ENCODE peak calls at places on chromosomes 2 and 18, in seven cellular contexts. R is left kidney, U is NCI-H2107, J is cerebellar nuclear complex, K is iris pigment epithelial cell, O is choroid plexus epithelial cell, L is thyroid gland. C is an unnamed sample.

GRCh38 chr2:101307503-101307902 is 998 bp downstream of the RNF149 start:
- DNase-seq in U (no peak), L (no peak), K (peak; percentile 26), O (peak; percentile 15), J (no peak), R (no peak), C (no peak)

GRCh38 chr2:33069894-33070651 is 123.3 kb downstream of the LTBP1 start:
- DNase-seq in O (peak; percentile 99), U (no peak), R (no peak), J (no peak), K (peak; percentile 100), L (no peak), C (no peak)

GRCh38 chr2:38474833-38475566 is 97.9 kb upstream of the ATL2 start:
- DNase-seq in J (no peak), U (no peak), O (no peak), L (no peak), R (no peak), K (no peak), C (no peak)

GRCh38 chr2:66839551-66840320 is 404.8 kb downstream of the MEIS1 start:
- DNase-seq in K (peak; percentile 98), R (peak; percentile 21), O (peak; percentile 98), U (no peak), J (no peak), L (no peak), C (no peak)

GRCh38 chr2:37561615-37562569 is 109.5 kb downstream of the CDC42EP3 start:
- DNase-seq in L (no peak), K (peak; percentile 96), O (peak; percentile 96), R (peak; percentile 32), J (no peak), U (no peak), C (no peak)

GRCh38 chr2:114400890-114401289 is 41.6 kb upstream of the DPP10 start:
- DNase-seq in L (no peak), U (no peak), O (no peak), R (no peak), J (no peak), K (no peak), C (no peak)

GRCh38 chr2:16678964-16679363 is 13.3 kb upstream of the CYRIA start:
- DNase-seq in K (no peak), L (no peak), J (no peak), O (no peak), R (no peak), U (no peak), C (no peak)

GRCh38 chr2:199966405-199966804 is 11.0 kb downstream of the MAIP1 start:
- DNase-seq in O (no peak), R (no peak), U (no peak), J (no peak), L (no peak), K (no peak), C (no peak)

GRCh38 chr2:230893338-230893737 is 28.6 kb downstream of the ITM2C start:
- DNase-seq in K (no peak), J (no peak), U (no peak), R (no peak), L (no peak), O (no peak), C (no peak)

GRCh38 chr18:4130734-4131719 is 324.1 kb downstream of the DLGAP1 start:
- DNase-seq in J (no peak), L (no peak), O (no peak), K (no peak), U (no peak), R (peak; percentile 9), C (no peak)

C was measured in NCI-H1436.